ENCODE peak calls at places on chromosome 2, in four cellular contexts. J is GM12878, Y is K562, Q is HepG2. O is an unnamed sample.

GRCh38 chr2:150137338-150137737 is 350.1 kb downstream of the RND3 start:
- DNase-seq in Q (no peak), J (no peak), Y (no peak), O (no peak)

GRCh38 chr2:178194600-178195389 is 483 bp downstream of the OSBPL6 start:
- DNase-seq in Y (peak; percentile 56), Q (no peak), J (no peak), O (peak; percentile 66)

GRCh38 chr2:121947681-121948080 is 192.2 kb downstream of the TSN start:
- DNase-seq in Q (no peak), J (no peak), Y (no peak), O (no peak)

GRCh38 chr2:71833855-71834554 is 313.7 kb downstream of the CYP26B1 start:
- DNase-seq in Y (no peak), J (no peak), Q (no peak), O (no peak)

GRCh38 chr2:170375192-170375591 is 197.2 kb downstream of the MYO3B start:
- DNase-seq in Y (no peak), Q (no peak), J (no peak), O (no peak)

GRCh38 chr2:51717318-51717717 is 685.4 kb upstream of the NRXN1 start:
- DNase-seq in J (no peak), Y (no peak), Q (no peak), O (no peak)

GRCh38 chr2:160010361-160011145 is 51.9 kb downstream of the PLA2R1 start:
- DNase-seq in J (no peak), Y (no peak), Q (no peak), O (no peak)

GRCh38 chr2:111896007-111896406 is 2.4 kb upstream of the MERTK start:
- DNase-seq in Q (no peak), J (no peak), Y (peak; percentile 44), O (no peak)

GRCh38 chr2:160290590-160290989 is 90.5 kb upstream of the ITGB6 start:
- DNase-seq in J (no peak), Q (no peak), Y (no peak), O (no peak)

GRCh38 chr2:110816404-110817365 is 84.3 kb downstream of the ACOXL start:
- DNase-seq in Y (no peak), J (no peak), Q (no peak), O (no peak)

GRCh38 chr2:127759931-127760330 is 51.0 kb downstream of the WDR33 start:
- DNase-seq in J (no peak), Q (no peak), Y (no peak), O (no peak)

GRCh38 chr2:235394278-235394828 is 99.5 kb upstream of the AGAP1 start:
- DNase-seq in J (no peak), Y (no peak), Q (peak; percentile 49), O (no peak)

GRCh38 chr2:58560531-58560930 is 319.4 kb upstream of the FANCL start:
- DNase-seq in Y (no peak), J (no peak), Q (no peak), O (no peak)

GRCh38 chr2:127085260-127085666 is 21.7 kb downstream of the BIN1 start:
- DNase-seq in Q (no peak), J (peak; percentile 42), Y (no peak), O (no peak)

GRCh38 chr2:195734395-195734794 is 77.4 kb downstream of the SLC39A10 start:
- DNase-seq in Y (no peak), J (no peak), Q (no peak), O (no peak)

GRCh38 chr2:201313362-201313761 is 43.8 kb downstream of the FLACC1 start:
- DNase-seq in J (no peak), Y (no peak), Q (no peak), O (no peak)

GRCh38 chr2:226683926-226684562 is 115.6 kb downstream of the IRS1 start:
- DNase-seq in Q (no peak), Y (no peak), J (no peak), O (no peak)

GRCh38 chr2:160377204-160377995 is 116.2 kb downstream of the RBMS1 start:
- DNase-seq in Y (no peak), J (no peak), Q (no peak), O (no peak)

GRCh38 chr2:54531558-54531957 is 75.4 kb downstream of the SPTBN1 start:
- DNase-seq in Y (no peak), J (no peak), Q (no peak), O (no peak)

GRCh38 chr2:76270356-76270755 is 559.6 kb upstream of the GCFC2 start:
- DNase-seq in J (no peak), Y (no peak), Q (no peak), O (no peak)

GRCh38 chr2:191128172-191128910 is 22.5 kb downstream of the STAT4 start:
- DNase-seq in J (no peak), Q (no peak), Y (no peak), O (no peak)

GRCh38 chr2:84846041-84846663 is 34.7 kb downstream of the TRABD2A start:
- DNase-seq in Y (no peak), J (no peak), Q (no peak), O (no peak)

GRCh38 chr2:69344305-69344704 is 42.7 kb downstream of the GFPT1 start:
- DNase-seq in Q (no peak), Y (no peak), J (no peak), O (no peak)

GRCh38 chr2:86045541-86045940 is 60.1 kb downstream of the POLR1A start:
- DNase-seq in Y (no peak), J (no peak), Q (no peak), O (no peak)

GRCh38 chr2:5070257-5070656 is 621.9 kb upstream of the SOX11 start:
- DNase-seq in Y (no peak), Q (no peak), J (no peak), O (no peak)

GRCh38 chr2:194917519-194917918 is 739.5 kb upstream of the SLC39A10 start:
- DNase-seq in Y (no peak), J (no peak), Q (no peak), O (no peak)

GRCh38 chr2:212228651-212229253 is 309.9 kb downstream of the ERBB4 start:
- DNase-seq in J (no peak), Q (no peak), Y (no peak), O (no peak)

GRCh38 chr2:98034745-98035144 is 39.0 kb upstream of the TMEM131 start:
- DNase-seq in Y (no peak), J (no peak), Q (no peak), O (no peak)

GRCh38 chr2:41926614-41927580 is 120.9 kb upstream of the PKDCC start:
- DNase-seq in Y (no peak), J (no peak), Q (no peak), O (no peak)

GRCh38 chr2:86286518-86286917 is 50.9 kb downstream of the REEP1 start:
- DNase-seq in J (no peak), Y (no peak), Q (no peak), O (no peak)

GRCh38 chr2:128787616-128788015 is 468.9 kb upstream of the HS6ST1 start:
- DNase-seq in J (no peak), Q (no peak), Y (no peak), O (no peak)

GRCh38 chr2:197873293-197873701 is 68.9 kb downstream of the PLCL1 start:
- DNase-seq in J (no peak), Q (no peak), Y (no peak), O (peak; percentile 34)

GRCh38 chr2:241843321-241844065 is 15.2 kb downstream of the PDCD1 start:
- DNase-seq in Q (no peak), J (no peak), Y (no peak), O (no peak)

GRCh38 chr2:58895849-58896248 is 654.7 kb upstream of the FANCL start:
- DNase-seq in Y (no peak), Q (no peak), J (no peak), O (no peak)

GRCh38 chr2:231904161-231904611 is 22.0 kb downstream of the NPPC start:
- DNase-seq in J (no peak), Q (no peak), Y (no peak), O (no peak)
- TF ChIP-seq TARDBP in J (no peak), Q (no peak), Y (no peak), O (no peak)

DNA sequence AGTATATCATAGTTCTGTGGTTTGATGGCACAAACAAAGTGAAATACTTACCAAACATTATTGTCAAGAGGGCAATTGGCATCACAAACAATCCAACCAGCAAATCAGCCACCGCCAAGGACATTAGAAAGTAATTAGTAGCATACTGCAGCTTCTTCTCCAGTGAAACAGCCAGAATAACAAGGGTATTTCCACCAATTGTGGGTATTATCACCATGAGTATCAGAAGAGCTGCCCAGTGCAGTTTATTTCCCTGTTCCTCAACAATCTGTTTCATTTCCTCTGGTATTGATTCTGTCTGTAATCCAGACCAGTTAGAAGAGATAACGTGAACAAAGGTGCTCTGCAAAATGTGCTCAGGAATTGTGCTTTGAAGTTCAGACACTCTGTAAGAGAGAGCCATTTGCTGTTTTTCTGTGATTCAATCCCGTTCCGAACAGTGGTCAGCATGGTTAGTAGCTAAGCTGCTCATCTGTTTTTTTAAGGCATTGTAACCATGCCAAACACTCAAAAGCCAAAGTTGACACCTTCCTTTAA is 1.4 kb downstream of the HTR2B start:
- DNase-seq in J (peak; percentile 16), Q (peak; percentile 37), Y (no peak), O (no peak)
- TF ChIP-seq TARDBP in J (no peak), Q (peak; percentile 21), Y (no peak), O (no peak)

DNA sequence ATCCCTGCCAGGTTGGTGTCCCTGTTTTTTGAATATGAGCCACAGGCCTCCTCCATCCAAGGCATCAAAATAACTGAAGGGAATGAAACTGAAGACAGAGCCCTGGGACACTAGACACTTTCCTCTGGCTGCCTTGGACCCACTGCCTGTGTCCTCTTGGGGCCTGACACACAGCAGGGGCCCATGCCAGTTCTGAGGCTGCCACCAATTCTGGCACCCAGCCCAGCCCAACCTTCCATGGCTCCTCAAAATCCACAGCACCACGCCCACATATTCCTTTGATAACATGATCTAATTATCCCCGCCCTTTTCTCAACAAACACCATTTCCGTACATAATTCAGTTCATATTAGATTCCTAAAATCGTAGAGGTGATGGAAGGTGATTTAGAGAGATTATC is 64.2 kb downstream of the EMX1 start:
- DNase-seq in Q (no peak), J (no peak), Y (no peak), O (no peak)
- TF ChIP-seq TARDBP in Q (no peak), J (no peak), Y (no peak), O (no peak)

DNA sequence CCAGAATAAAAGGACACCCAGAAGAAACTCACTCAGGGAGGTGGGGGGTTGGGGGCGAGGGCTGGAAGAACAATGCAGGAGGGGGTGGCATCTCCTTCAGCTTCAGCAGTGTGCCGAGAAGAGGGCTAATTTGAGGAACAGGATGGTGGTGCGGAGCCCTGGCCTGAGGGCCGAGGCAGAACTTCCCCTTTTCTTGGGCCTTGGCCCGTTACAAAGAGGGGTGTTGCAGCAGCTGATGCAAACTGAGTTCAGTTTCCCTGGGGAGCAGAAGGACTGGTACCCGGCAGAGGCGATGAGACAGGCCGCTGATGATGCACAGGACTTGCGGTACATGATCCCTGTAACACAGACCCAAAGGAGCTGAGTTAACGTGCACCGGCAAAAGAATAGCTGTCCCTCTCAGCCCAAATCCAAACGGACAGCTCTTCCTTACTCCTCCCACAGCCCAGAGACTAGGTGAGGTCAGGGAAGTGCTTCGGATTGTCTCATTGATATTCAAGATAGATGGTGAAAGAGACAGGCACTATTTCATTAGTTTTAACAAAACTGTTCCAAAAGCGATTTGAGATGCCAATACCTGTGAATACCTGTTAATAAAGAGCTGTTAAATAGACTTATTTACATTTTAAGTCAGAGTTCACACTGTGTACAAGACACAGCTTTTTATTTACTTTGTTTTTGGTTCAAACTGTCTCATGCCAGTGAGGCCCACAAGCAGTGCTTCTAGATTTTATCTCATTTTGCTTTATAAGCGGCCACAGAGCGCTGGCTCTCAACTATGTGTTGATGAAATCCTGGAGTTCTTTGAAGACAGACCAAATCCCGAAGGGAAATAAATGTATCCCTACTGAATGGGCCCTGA is 23.8 kb downstream of the LYPD1 start:
- DNase-seq in Y (no peak), J (no peak), Q (no peak), O (no peak)
- TF ChIP-seq TARDBP in Y (no peak), J (no peak), Q (no peak), O (no peak)

O was measured in HEK293T.